ENCODE peak calls at places on chromosomes 16 and 17, in eight cellular contexts. D is activated B cell treated with CpG ODN at 0.5 μM for 24 hours, X is neural crest cell, F is Calu3, G is stomach, E is lung, B is mucosa of descending colon, J is heart right ventricle. R is an unnamed sample.

GRCh38 chr17:50653738-50654137 is 19.1 kb downstream of the ABCC3 start:
- DNase-seq in F (no peak), X (no peak), D (no peak), E (no peak), G (no peak), B (no peak), J (no peak), R (no peak)

GRCh38 chr17:42050360-42051012 is at the start of gene C17orf113:
- DNase-seq in F (peak), J (peak), E (peak), G (peak), B (peak), D (peak), X (peak), R (peak)

GRCh38 chr17:3005696-3006095 is 57.7 kb downstream of the OR1D5 start:
- DNase-seq in E (no peak), X (no peak), J (no peak), G (no peak), B (peak), D (no peak), F (no peak), R (no peak)

GRCh38 chr16:80299416-80299815 is 241.4 kb upstream of the DYNLRB2 start:
- DNase-seq in B (peak), D (no peak), X (no peak), G (peak), J (no peak), E (no peak), F (peak), R (no peak)

GRCh38 chr17:34711646-34712045 is 132.3 kb downstream of the TMEM132E start:
- DNase-seq in J (no peak), F (no peak), G (no peak), E (no peak), X (no peak), D (no peak), B (no peak), R (no peak)

GRCh38 chr17:8029121-8029520 is 9.7 kb upstream of the ALOX15B start:
- DNase-seq in G (no peak), J (no peak), B (no peak), D (no peak), E (no peak), X (no peak), F (no peak), R (no peak)

GRCh38 chr17:28041844-28042656 is 427 bp upstream of the NLK start:
- DNase-seq in J (no peak), G (no peak), E (no peak), B (no peak), F (no peak), D (no peak), X (no peak), R (no peak)

GRCh38 chr17:34195987-34196386 is 59.1 kb upstream of the CCL2 start:
- DNase-seq in G (no peak), D (no peak), J (no peak), B (no peak), F (no peak), X (no peak), E (no peak), R (no peak)

GRCh38 chr16:48596326-48596725 is 13.7 kb downstream of the N4BP1 start:
- DNase-seq in B (no peak), G (no peak), E (no peak), F (no peak), D (no peak), X (no peak), J (no peak), R (no peak)

GRCh38 chr17:19502517-19502916 is 31.1 kb upstream of the SLC47A1 start:
- DNase-seq in B (no peak), X (no peak), J (no peak), D (no peak), E (no peak), G (no peak), F (no peak), R (no peak)

GRCh38 chr16:3642397-3643094 is 11.9 kb upstream of the DNASE1 start:
- DNase-seq in X (no peak), B (peak), E (no peak), F (peak), D (peak), G (peak), J (no peak), R (peak)

GRCh38 chr17:40551874-40552768 is 13.2 kb downstream of the CCR7 start:
- DNase-seq in X (no peak), J (no peak), F (no peak), D (peak), E (peak), G (peak), B (no peak), R (peak)

GRCh38 chr16:86026136-86026905 is 127.4 kb downstream of the IRF8 start:
- DNase-seq in E (no peak), F (no peak), G (no peak), B (peak), D (peak), X (no peak), J (no peak), R (no peak)

GRCh38 chr17:71709974-71710373 is 410.8 kb upstream of the SOX9 start:
- DNase-seq in E (no peak), J (no peak), X (no peak), D (no peak), B (no peak), F (no peak), G (no peak), R (no peak)

GRCh38 chr17:74856113-74856512 is 3.6 kb downstream of the GRIN2C start:
- DNase-seq in J (no peak), F (no peak), G (no peak), E (no peak), B (no peak), X (no peak), D (no peak), R (no peak)

GRCh38 chr16:50685456-50686058 is 4.4 kb upstream of the SNX20 start:
- DNase-seq in X (no peak), G (no peak), D (no peak), B (no peak), F (no peak), J (no peak), E (no peak), R (no peak)

GRCh38 chr17:66975614-66976378 is 11.3 kb downstream of the CACNG4 start:
- DNase-seq in F (peak), G (peak), B (no peak), D (no peak), X (no peak), E (no peak), J (no peak), R (no peak)

GRCh38 chr16:30113031-30113710 is at the start of gene GDPD3:
- DNase-seq in B (peak), E (no peak), D (no peak), J (no peak), G (peak), X (no peak), F (peak), R (no peak)

GRCh38 chr16:31008154-31008950 is 2.1 kb downstream of the STX1B start:
- DNase-seq in G (no peak), D (no peak), F (no peak), B (no peak), X (no peak), J (no peak), E (no peak), R (no peak)

GRCh38 chr17:69084911-69085310 is 24.2 kb upstream of the ABCA9 start:
- DNase-seq in J (no peak), B (no peak), X (no peak), E (no peak), D (no peak), F (peak), G (no peak), R (no peak)

GRCh38 chr17:38703742-38704644 is 1.1 kb upstream of the MLLT6 start:
- DNase-seq in J (peak), G (peak), X (peak), D (peak), B (peak), F (peak), E (peak), R (peak)

GRCh38 chr17:41480136-41480535 is 815 bp downstream of the KRT35 start:
- DNase-seq in D (no peak), J (no peak), B (no peak), F (no peak), E (no peak), G (no peak), X (no peak), R (no peak)

GRCh38 chr16:85579883-85580607 is 33.1 kb upstream of the GSE1 start:
- DNase-seq in X (no peak), J (no peak), E (no peak), B (no peak), G (no peak), F (no peak), D (no peak), R (no peak)

GRCh38 chr16:57235128-57236092 is 9.6 kb upstream of the ARL2BP start:
- DNase-seq in X (no peak), B (no peak), F (no peak), D (no peak), G (no peak), J (no peak), E (no peak), R (no peak)

GRCh38 chr16:9670058-9670457 is 512.2 kb downstream of the GRIN2A start:
- DNase-seq in D (no peak), F (no peak), B (no peak), J (no peak), G (no peak), X (no peak), E (no peak), R (no peak)

GRCh38 chr16:60166-60565 is 6.5 kb downstream of the SNRNP25 start:
- DNase-seq in G (no peak), X (no peak), J (no peak), F (no peak), E (no peak), D (no peak), B (no peak), R (no peak)

GRCh38 chr16:49400611-49401010 is 27.0 kb downstream of the C16orf78 start:
- DNase-seq in B (no peak), F (no peak), E (no peak), X (no peak), G (no peak), D (no peak), J (no peak), R (no peak)

GRCh38 chr17:19380551-19381284 is 2.4 kb downstream of the MAPK7 start:
- DNase-seq in F (no peak), G (no peak), X (no peak), B (no peak), J (no peak), D (no peak), E (no peak), R (no peak)

GRCh38 chr17:15475620-15476354 is 8.4 kb upstream of the CDRT4 start:
- DNase-seq in D (no peak), G (no peak), J (no peak), E (no peak), X (no peak), F (no peak), B (no peak), R (no peak)

GRCh38 chr16:83579431-83579830 is 228.3 kb upstream of the HSBP1 start:
- DNase-seq in X (no peak), B (no peak), J (no peak), F (no peak), D (no peak), E (no peak), G (no peak), R (no peak)

GRCh38 chr17:34076743-34077631 is 178.1 kb upstream of the CCL2 start:
- DNase-seq in F (no peak), J (no peak), X (no peak), B (no peak), E (no peak), D (no peak), G (no peak), R (no peak)

GRCh38 chr17:66255527-66255971 is 26.3 kb upstream of the APOH start:
- DNase-seq in X (no peak), F (no peak), G (no peak), B (no peak), E (no peak), J (no peak), D (no peak), R (no peak)

GRCh38 chr16:65415460-65415859 is 293.6 kb upstream of the CDH11 start:
- DNase-seq in G (no peak), X (no peak), J (no peak), F (no peak), E (no peak), D (no peak), B (no peak), R (no peak)

GRCh38 chr16:58212824-58213655 is 15.1 kb upstream of the CSNK2A2 start:
- DNase-seq in B (no peak), D (no peak), X (no peak), E (no peak), F (no peak), J (no peak), G (no peak), R (no peak)

GRCh38 chr16:12157510-12158093 is 181.1 kb downstream of the SNX29 start:
- DNase-seq in E (no peak), J (no peak), D (no peak), X (no peak), G (no peak), F (no peak), B (no peak), R (no peak)

GRCh38 chr16:69302301-69302700 is 8.8 kb upstream of the VPS4A start:
- DNase-seq in X (no peak), G (no peak), D (no peak), E (no peak), B (no peak), J (no peak), F (no peak), R (peak)

GRCh38 chr17:42598905-42599304 is 10.3 kb downstream of the RETREG3 start:
- DNase-seq in F (no peak), D (no peak), G (peak), E (no peak), B (no peak), X (no peak), J (peak), R (no peak)

GRCh38 chr16:89944773-89945172 is 3.8 kb upstream of the DEF8 start:
- DNase-seq in E (no peak), J (no peak), D (no peak), B (no peak), G (no peak), X (no peak), F (no peak), R (no peak)

GRCh38 chr16:10318798-10319500 is 66.9 kb upstream of the ATF7IP2 start:
- DNase-seq in D (no peak), X (no peak), J (no peak), G (no peak), E (no peak), F (no peak), B (no peak), R (no peak)

GRCh38 chr16:59849716-59850115 is 1115.6 kb upstream of the GOT2 start:
- DNase-seq in B (no peak), G (no peak), J (no peak), D (no peak), E (no peak), F (no peak), X (no peak), R (no peak)

DNA sequence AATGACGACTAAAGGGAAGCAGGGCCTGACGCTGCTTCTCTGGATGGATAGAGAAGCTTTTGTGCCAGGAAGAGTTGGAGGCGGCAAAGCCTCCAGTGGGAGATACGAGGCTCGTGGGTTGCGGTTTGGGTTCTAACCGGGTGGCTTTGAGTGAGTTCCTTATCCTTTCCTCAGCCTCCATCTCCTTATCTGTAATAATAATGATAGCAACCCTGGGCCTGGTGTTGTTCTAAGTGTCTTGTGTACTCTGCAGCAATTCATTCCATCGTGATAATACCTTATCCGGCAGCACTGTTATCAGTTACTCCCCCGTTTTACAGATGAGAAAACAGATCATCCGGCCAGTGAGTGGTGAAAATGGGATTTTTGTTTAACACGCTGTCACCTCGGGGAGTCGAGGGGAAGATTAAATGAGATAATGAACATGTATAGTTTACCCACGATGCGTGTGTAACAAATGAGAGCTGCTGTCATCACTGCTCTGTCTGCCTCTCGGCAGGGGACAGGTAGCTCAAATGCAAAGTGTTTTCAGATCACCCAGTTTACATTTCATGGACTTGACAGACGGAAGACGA is 52.0 kb upstream of the LHX1 start:
- DNase-seq in B (no peak), E (no peak), J (no peak), F (no peak), G (no peak), D (no peak), X (no peak), R (no peak)
- TF ChIP-seq CTCF in B (no peak), E (no peak), J (no peak), F (no peak), G (no peak), D (no peak), X (no peak), R (no peak)

GRCh38 chr17:32477220-32477619 is 9.6 kb upstream of the CDK5R1 start:
- DNase-seq in J (no peak), D (no peak), G (no peak), F (no peak), B (no peak), X (no peak), E (no peak), R (no peak)
- TF ChIP-seq CTCF in J (no peak), D (no peak), G (no peak), F (no peak), B (no peak), X (no peak), E (no peak), R (no peak)

DNA sequence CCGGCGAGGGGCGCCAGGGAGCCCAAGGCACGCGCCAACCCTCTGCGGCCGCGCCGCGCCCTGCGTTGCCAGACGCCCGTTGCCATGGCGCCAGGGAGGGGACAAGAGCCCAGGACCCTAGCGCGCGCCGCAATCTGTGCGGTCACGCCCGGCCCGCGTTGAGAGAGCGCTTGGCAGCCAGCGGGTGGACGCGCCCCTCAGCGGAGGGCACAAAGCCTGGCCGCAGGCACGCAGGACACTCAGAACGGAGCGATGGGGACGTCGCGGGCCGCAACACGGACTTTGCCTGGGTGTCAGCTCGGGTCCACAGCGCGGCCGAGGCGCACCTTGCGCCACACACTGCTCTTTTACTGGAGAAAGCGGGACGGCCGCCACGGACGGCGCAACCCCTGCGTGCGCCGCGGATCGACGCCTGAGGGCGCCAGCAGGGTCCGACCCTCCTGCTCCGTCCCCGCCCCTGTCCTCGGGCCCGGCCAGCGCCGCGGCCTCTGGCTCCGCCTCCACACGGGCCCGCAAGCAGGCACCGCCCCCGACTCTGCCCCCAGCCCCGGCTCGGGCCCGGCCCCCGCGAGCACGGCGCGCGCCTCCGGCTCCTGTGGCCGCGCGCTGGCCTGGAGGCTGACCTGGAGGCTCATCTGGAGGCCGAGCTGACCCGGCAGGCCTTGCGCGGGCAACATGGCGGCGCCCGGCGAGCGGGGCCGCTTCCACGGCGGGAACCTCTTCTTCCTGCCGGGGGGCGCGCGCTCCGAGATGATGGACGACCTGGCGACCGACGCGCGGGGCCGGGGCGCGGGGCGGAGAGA is at the start of gene GFER:
- DNase-seq in E (peak), F (peak), B (peak), D (peak), J (peak), G (peak), X (peak), R (peak)
- TF ChIP-seq CTCF in E (peak), F (peak), B (no peak), D (no peak), J (peak), G (no peak), X (peak), R (no peak)

DNA sequence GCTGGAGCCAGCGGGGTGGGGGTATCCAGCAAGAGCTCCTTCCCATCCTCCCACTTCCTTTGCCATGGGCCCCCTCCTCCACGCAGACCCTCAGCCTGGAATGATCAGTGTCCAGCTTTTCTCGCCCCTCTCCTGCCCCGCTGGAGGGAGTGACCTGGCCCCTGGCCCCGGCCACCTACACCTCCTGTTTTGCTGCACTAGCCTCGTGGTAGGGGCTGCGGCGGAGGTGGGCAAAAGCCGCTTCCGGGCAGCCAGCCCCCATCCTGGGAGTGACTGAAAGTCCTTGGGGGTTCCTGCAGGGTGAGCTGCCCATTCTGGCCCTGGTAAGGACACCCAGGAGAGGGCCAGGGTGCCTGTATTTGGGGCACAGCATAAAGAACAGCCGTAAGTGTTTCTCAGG is 295.7 kb downstream of the SEC14L1 start:
- DNase-seq in E (no peak), B (no peak), J (no peak), D (no peak), G (no peak), X (no peak), F (no peak), R (no peak)
- TF ChIP-seq CTCF in E (no peak), B (no peak), J (no peak), D (no peak), G (no peak), X (no peak), F (no peak), R (no peak)

DNA sequence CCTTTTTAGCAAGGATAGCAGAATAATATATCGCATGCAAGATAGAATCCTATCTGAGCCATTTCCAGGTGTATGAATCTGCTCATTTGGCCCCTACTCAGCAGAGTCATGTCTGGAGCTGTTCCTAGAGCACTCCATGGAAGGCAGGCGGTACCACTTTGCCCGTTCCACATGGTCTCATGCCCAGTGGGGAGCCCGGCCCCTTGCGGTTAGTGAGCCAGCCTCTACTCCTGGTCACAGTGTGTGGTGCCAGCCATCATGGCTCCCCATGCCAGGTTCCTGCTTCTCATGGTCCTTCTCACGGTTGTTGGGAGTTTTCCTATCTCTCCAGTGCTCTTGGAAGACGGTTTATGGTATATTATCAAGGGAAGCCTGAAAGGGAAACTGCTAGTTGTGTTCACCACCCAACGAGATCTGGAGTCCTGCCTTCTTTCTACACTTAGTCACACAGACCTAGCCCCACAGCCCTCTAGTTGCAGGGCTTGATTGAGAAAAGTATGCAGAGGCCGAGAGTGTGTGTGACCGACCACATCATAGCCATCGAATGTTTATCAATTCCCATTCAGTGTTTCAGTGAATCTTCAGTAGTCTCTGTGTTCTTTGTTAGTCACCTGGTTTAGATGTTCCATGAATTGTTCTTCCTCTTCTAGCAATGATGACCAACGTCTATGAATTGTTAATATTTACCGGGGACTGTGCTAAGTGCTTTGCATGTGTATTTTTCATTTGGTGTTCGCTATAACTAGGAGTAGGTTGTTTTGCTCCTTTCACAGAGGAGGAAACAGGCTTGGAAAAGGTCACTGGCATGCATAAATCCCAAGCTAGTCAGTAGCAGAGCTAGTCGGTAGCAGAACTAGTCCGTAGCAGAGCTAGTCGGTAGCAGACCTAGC is 9.6 kb downstream of the JPT2 start:
- DNase-seq in X (no peak), G (no peak), B (no peak), E (no peak), J (no peak), F (no peak), D (no peak), R (no peak)
- TF ChIP-seq CTCF in X (no peak), G (no peak), B (no peak), E (no peak), J (no peak), F (no peak), D (no peak), R (no peak)

GRCh38 chr17:82300707-82301270 is 16.6 kb downstream of the CD7 start:
- DNase-seq in B (peak), F (peak), D (peak), J (peak), G (peak), E (peak), X (peak), R (peak)
- TF ChIP-seq CTCF in B (peak), F (peak), D (peak), J (peak), G (no peak), E (peak), X (peak), R (peak)